ENCODE peak calls at places on chromosomes 4 and X, in six cellular contexts. One of them, this sample, is unnamed.

GRCh38 chrX:19972984-19973383 is 17.9 kb downstream of the BCLAF3 start:
- DNase-seq in ascending aorta: no peak
- DNase-seq in M059J: no peak
- DNase-seq in EH: no peak
- DNase-seq in cerebellum: no peak
- DNase-seq in cardiac muscle cell: no peak
- DNase-seq in this sample: no peak

GRCh38 chr4:38162240-38162784 is 202.1 kb downstream of the PTTG2 start:
- DNase-seq in EH: peak
- DNase-seq in M059J: peak
- DNase-seq in cardiac muscle cell: no peak
- DNase-seq in ascending aorta: no peak
- DNase-seq in cerebellum: no peak
- DNase-seq in this sample: no peak

GRCh38 chr4:5955856-5956255 is 62.4 kb downstream of the C4orf50 start:
- DNase-seq in cerebellum: no peak
- DNase-seq in EH: no peak
- DNase-seq in cardiac muscle cell: no peak
- DNase-seq in ascending aorta: no peak
- DNase-seq in M059J: peak
- DNase-seq in this sample: no peak

GRCh38 chr4:128134925-128135324 is 73.8 kb downstream of the LARP1B start:
- DNase-seq in M059J: no peak
- DNase-seq in ascending aorta: no peak
- DNase-seq in cardiac muscle cell: no peak
- DNase-seq in cerebellum: no peak
- DNase-seq in EH: no peak
- DNase-seq in this sample: no peak

GRCh38 chr4:71429962-71430361 is 91.1 kb downstream of the SLC4A4 start:
- DNase-seq in EH: no peak
- DNase-seq in cardiac muscle cell: no peak
- DNase-seq in cerebellum: no peak
- DNase-seq in M059J: no peak
- DNase-seq in ascending aorta: no peak
- DNase-seq in this sample: no peak

GRCh38 chrX:43969504-43970501 is 3.4 kb downstream of the NDP start:
- DNase-seq in ascending aorta: no peak
- DNase-seq in cerebellum: no peak
- DNase-seq in cardiac muscle cell: no peak
- DNase-seq in EH: peak
- DNase-seq in M059J: peak
- DNase-seq in this sample: no peak

GRCh38 chrX:68851082-68851481 is 22.3 kb downstream of the EFNB1 start:
- DNase-seq in M059J: no peak
- DNase-seq in ascending aorta: no peak
- DNase-seq in cerebellum: no peak
- DNase-seq in cardiac muscle cell: peak
- DNase-seq in EH: no peak
- DNase-seq in this sample: no peak

GRCh38 chrX:331145-331771 is 12.7 kb upstream of the GTPBP6 start:
- DNase-seq in ascending aorta: no peak
- DNase-seq in M059J: peak
- DNase-seq in cardiac muscle cell: peak
- DNase-seq in cerebellum: no peak
- DNase-seq in EH: peak
- DNase-seq in this sample: no peak

GRCh38 chr4:83522239-83522638 is 13.7 kb upstream of the GPAT3 start:
- DNase-seq in ascending aorta: no peak
- DNase-seq in EH: no peak
- DNase-seq in M059J: no peak
- DNase-seq in cardiac muscle cell: no peak
- DNase-seq in cerebellum: no peak
- DNase-seq in this sample: no peak

This sample was measured in NT2/D1.